ENCODE peak calls at places on chromosome 21, in eight cellular contexts. One of them, this sample, is unnamed. For H3K4me1, the result is how much of the 10 kb centered on the place peaks cover.

GRCh38 chr21:14573244-14573643 is 27.1 kb upstream of the SAMSN1 start:
- ATAC-seq in upper lobe of left lung: no peak
- ATAC-seq in heart right ventricle: no peak
- ATAC-seq in naive thymus-derived CD4-positive, alpha-beta T cell: no peak
- ATAC-seq in mucosa of descending colon: no peak
- ATAC-seq in RWPE2: no peak
- ATAC-seq in Panc1: no peak
- ATAC-seq in heart left ventricle: no peak
- ATAC-seq in this sample: no peak

GRCh38 chr21:27526451-27526850 is 559.6 kb upstream of the ADAMTS5 start:
- ATAC-seq in upper lobe of left lung: no peak
- ATAC-seq in heart right ventricle: no peak
- ATAC-seq in naive thymus-derived CD4-positive, alpha-beta T cell: no peak
- ATAC-seq in mucosa of descending colon: no peak
- ATAC-seq in RWPE2: no peak
- ATAC-seq in Panc1: no peak
- ATAC-seq in heart left ventricle: no peak
- ATAC-seq in this sample: no peak

GRCh38 chr21:22981819-22982218 is 1983.6 kb downstream of the NCAM2 start:
- ATAC-seq in upper lobe of left lung: no peak
- ATAC-seq in heart right ventricle: no peak
- ATAC-seq in naive thymus-derived CD4-positive, alpha-beta T cell: no peak
- ATAC-seq in mucosa of descending colon: no peak
- ATAC-seq in RWPE2: no peak
- ATAC-seq in Panc1: no peak
- ATAC-seq in heart left ventricle: no peak
- ATAC-seq in this sample: no peak

GRCh38 chr21:15134711-15135110 is 69.9 kb upstream of the NRIP1 start:
- ATAC-seq in upper lobe of left lung: peak
- ATAC-seq in heart right ventricle: no peak
- ATAC-seq in naive thymus-derived CD4-positive, alpha-beta T cell: peak
- ATAC-seq in mucosa of descending colon: peak
- ATAC-seq in RWPE2: peak
- ATAC-seq in Panc1: no peak
- ATAC-seq in heart left ventricle: peak
- ATAC-seq in this sample: no peak

GRCh38 chr21:39602793-39603192 is 9.9 kb upstream of the B3GALT5 start:
- ATAC-seq in upper lobe of left lung: no peak
- ATAC-seq in heart right ventricle: no peak
- ATAC-seq in naive thymus-derived CD4-positive, alpha-beta T cell: no peak
- ATAC-seq in mucosa of descending colon: no peak
- ATAC-seq in RWPE2: no peak
- ATAC-seq in Panc1: no peak
- ATAC-seq in heart left ventricle: no peak
- ATAC-seq in this sample: no peak

GRCh38 chr21:20451051-20451450 is 547.2 kb upstream of the NCAM2 start:
- ATAC-seq in upper lobe of left lung: no peak
- ATAC-seq in heart right ventricle: no peak
- ATAC-seq in naive thymus-derived CD4-positive, alpha-beta T cell: no peak
- ATAC-seq in mucosa of descending colon: peak
- ATAC-seq in RWPE2: peak
- ATAC-seq in Panc1: no peak
- ATAC-seq in heart left ventricle: no peak
- ATAC-seq in this sample: no peak

GRCh38 chr21:16570856-16571255 is 841.1 kb downstream of the USP25 start:
- ATAC-seq in upper lobe of left lung: no peak
- ATAC-seq in heart right ventricle: no peak
- ATAC-seq in naive thymus-derived CD4-positive, alpha-beta T cell: no peak
- ATAC-seq in mucosa of descending colon: no peak
- ATAC-seq in RWPE2: no peak
- ATAC-seq in Panc1: no peak
- ATAC-seq in heart left ventricle: no peak
- ATAC-seq in this sample: no peak

GRCh38 chr21:46437511-46437910 is 21.2 kb upstream of the DIP2A start:
- ATAC-seq in upper lobe of left lung: no peak
- ATAC-seq in heart right ventricle: no peak
- ATAC-seq in naive thymus-derived CD4-positive, alpha-beta T cell: no peak
- ATAC-seq in mucosa of descending colon: no peak
- ATAC-seq in RWPE2: no peak
- ATAC-seq in Panc1: no peak
- ATAC-seq in heart left ventricle: no peak
- ATAC-seq in this sample: no peak

GRCh38 chr21:39385299-39386145 is 36.6 kb upstream of the HMGN1 start:
- ATAC-seq in upper lobe of left lung: peak
- ATAC-seq in heart right ventricle: peak
- ATAC-seq in naive thymus-derived CD4-positive, alpha-beta T cell: peak
- ATAC-seq in mucosa of descending colon: peak
- ATAC-seq in RWPE2: no peak
- ATAC-seq in Panc1: peak
- ATAC-seq in heart left ventricle: peak
- ATAC-seq in this sample: peak

GRCh38 chr21:16137106-16137505 is 407.3 kb downstream of the USP25 start:
- ATAC-seq in upper lobe of left lung: no peak
- ATAC-seq in heart right ventricle: no peak
- ATAC-seq in naive thymus-derived CD4-positive, alpha-beta T cell: no peak
- ATAC-seq in mucosa of descending colon: no peak
- ATAC-seq in RWPE2: no peak
- ATAC-seq in Panc1: no peak
- ATAC-seq in heart left ventricle: no peak
- ATAC-seq in this sample: no peak

GRCh38 chr21:15437873-15438272 is 291.9 kb upstream of the USP25 start:
- ATAC-seq in upper lobe of left lung: no peak
- ATAC-seq in heart right ventricle: no peak
- ATAC-seq in naive thymus-derived CD4-positive, alpha-beta T cell: no peak
- ATAC-seq in mucosa of descending colon: no peak
- ATAC-seq in RWPE2: no peak
- ATAC-seq in Panc1: no peak
- ATAC-seq in heart left ventricle: no peak
- ATAC-seq in this sample: no peak

GRCh38 chr21:25872271-25872670 is 137.5 kb downstream of the GABPA start:
- ATAC-seq in upper lobe of left lung: no peak
- ATAC-seq in heart right ventricle: no peak
- ATAC-seq in naive thymus-derived CD4-positive, alpha-beta T cell: no peak
- ATAC-seq in mucosa of descending colon: no peak
- ATAC-seq in RWPE2: no peak
- ATAC-seq in Panc1: no peak
- ATAC-seq in heart left ventricle: no peak
- ATAC-seq in this sample: no peak

GRCh38 chr21:39430457-39430856 is 15.1 kb downstream of the LCA5L start:
- ATAC-seq in upper lobe of left lung: no peak
- ATAC-seq in heart right ventricle: no peak
- ATAC-seq in naive thymus-derived CD4-positive, alpha-beta T cell: no peak
- ATAC-seq in mucosa of descending colon: no peak
- ATAC-seq in RWPE2: no peak
- ATAC-seq in Panc1: no peak
- ATAC-seq in heart left ventricle: no peak
- ATAC-seq in this sample: no peak

GRCh38 chr21:10575311-10575667 is 53.9 kb downstream of the TPTE start:
- ATAC-seq in upper lobe of left lung: peak
- ATAC-seq in heart right ventricle: no peak
- ATAC-seq in naive thymus-derived CD4-positive, alpha-beta T cell: peak
- ATAC-seq in mucosa of descending colon: peak
- ATAC-seq in RWPE2: no peak
- ATAC-seq in Panc1: no peak
- ATAC-seq in heart left ventricle: peak
- ATAC-seq in this sample: no peak

GRCh38 chr21:45284456-45284741 is 3.3 kb downstream of the POFUT2 start:
- ATAC-seq in upper lobe of left lung: no peak
- ATAC-seq in heart right ventricle: no peak
- ATAC-seq in naive thymus-derived CD4-positive, alpha-beta T cell: no peak
- ATAC-seq in mucosa of descending colon: no peak
- ATAC-seq in RWPE2: no peak
- ATAC-seq in Panc1: no peak
- ATAC-seq in heart left ventricle: no peak
- ATAC-seq in this sample: no peak

GRCh38 chr21:45286671-45287437 is 841 bp downstream of the POFUT2 start:
- ATAC-seq in upper lobe of left lung: no peak
- ATAC-seq in heart right ventricle: no peak
- ATAC-seq in naive thymus-derived CD4-positive, alpha-beta T cell: no peak
- ATAC-seq in mucosa of descending colon: no peak
- ATAC-seq in RWPE2: peak
- ATAC-seq in Panc1: no peak
- ATAC-seq in heart left ventricle: no peak
- ATAC-seq in this sample: no peak

GRCh38 chr21:45283611-45284455 is 3.9 kb downstream of the POFUT2 start:
- ATAC-seq in upper lobe of left lung: no peak
- ATAC-seq in heart right ventricle: no peak
- ATAC-seq in naive thymus-derived CD4-positive, alpha-beta T cell: no peak
- ATAC-seq in mucosa of descending colon: no peak
- ATAC-seq in RWPE2: no peak
- ATAC-seq in Panc1: no peak
- ATAC-seq in heart left ventricle: no peak
- ATAC-seq in this sample: no peak

GRCh38 chr21:45283019-45283610 is 4.6 kb downstream of the POFUT2 start:
- ATAC-seq in upper lobe of left lung: no peak
- ATAC-seq in heart right ventricle: no peak
- ATAC-seq in naive thymus-derived CD4-positive, alpha-beta T cell: no peak
- ATAC-seq in mucosa of descending colon: no peak
- ATAC-seq in RWPE2: no peak
- ATAC-seq in Panc1: no peak
- ATAC-seq in heart left ventricle: no peak
- ATAC-seq in this sample: no peak

GRCh38 chr21:45285266-45285931 is 2.3 kb downstream of the POFUT2 start:
- ATAC-seq in upper lobe of left lung: no peak
- ATAC-seq in heart right ventricle: no peak
- ATAC-seq in naive thymus-derived CD4-positive, alpha-beta T cell: no peak
- ATAC-seq in mucosa of descending colon: no peak
- ATAC-seq in RWPE2: no peak
- ATAC-seq in Panc1: no peak
- ATAC-seq in heart left ventricle: no peak
- ATAC-seq in this sample: no peak
- H3K4me1 ChIP-seq in upper lobe of left lung: under half
- H3K4me1 ChIP-seq in heart right ventricle: under half
- H3K4me1 ChIP-seq in naive thymus-derived CD4-positive, alpha-beta T cell: under half
- H3K4me1 ChIP-seq in mucosa of descending colon: under half
- H3K4me1 ChIP-seq in RWPE2: under half
- H3K4me1 ChIP-seq in Panc1: under half
- H3K4me1 ChIP-seq in heart left ventricle: under half
- H3K4me1 ChIP-seq in this sample: under half

DNA sequence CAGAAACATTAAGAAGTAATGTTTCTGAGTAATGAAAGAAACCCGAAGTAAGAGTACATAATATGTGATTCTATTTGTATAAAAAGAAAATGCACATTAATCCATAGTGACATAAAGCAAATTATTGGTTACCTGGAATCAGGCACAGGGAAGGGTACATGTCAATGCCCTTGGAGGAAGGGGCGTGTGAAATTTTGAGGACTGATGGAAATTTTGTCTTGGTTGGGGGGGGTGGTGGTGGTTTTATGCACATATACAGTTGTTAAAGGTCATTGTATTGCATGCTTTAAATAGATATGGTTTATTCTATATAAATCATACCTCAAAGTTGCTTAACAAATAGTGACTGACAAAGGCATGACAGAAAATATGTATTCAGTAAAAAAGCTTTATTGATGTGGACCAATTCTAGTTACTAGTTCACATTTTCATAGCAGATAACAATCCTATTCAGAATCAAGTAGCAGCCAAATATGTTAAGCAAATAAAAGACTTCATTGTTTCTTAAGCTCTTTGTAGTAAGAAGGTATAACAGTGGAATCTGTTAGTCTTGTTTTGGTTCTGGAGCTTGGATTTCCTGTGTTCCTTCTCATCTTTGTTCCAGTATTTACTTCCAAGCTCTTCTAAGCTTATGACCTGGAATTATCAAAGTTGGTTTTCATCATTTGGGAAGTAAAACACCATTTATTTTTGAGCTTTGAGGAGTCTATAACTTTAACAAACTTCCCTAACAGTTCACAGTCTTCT is 15.1 kb downstream of the BACH1 start:
- ATAC-seq in upper lobe of left lung: no peak
- ATAC-seq in heart right ventricle: no peak
- ATAC-seq in naive thymus-derived CD4-positive, alpha-beta T cell: no peak
- ATAC-seq in mucosa of descending colon: no peak
- ATAC-seq in RWPE2: no peak
- ATAC-seq in Panc1: no peak
- ATAC-seq in heart left ventricle: no peak
- ATAC-seq in this sample: no peak
- H3K4me1 ChIP-seq in upper lobe of left lung: half or more
- H3K4me1 ChIP-seq in heart right ventricle: under half
- H3K4me1 ChIP-seq in naive thymus-derived CD4-positive, alpha-beta T cell: under half
- H3K4me1 ChIP-seq in mucosa of descending colon: under half
- H3K4me1 ChIP-seq in RWPE2: under half
- H3K4me1 ChIP-seq in Panc1: under half
- H3K4me1 ChIP-seq in heart left ventricle: half or more
- H3K4me1 ChIP-seq in this sample: half or more

GRCh38 chr21:37467082-37467481 is 100.5 kb downstream of the DYRK1A start:
- ATAC-seq in upper lobe of left lung: no peak
- ATAC-seq in heart right ventricle: no peak
- ATAC-seq in naive thymus-derived CD4-positive, alpha-beta T cell: no peak
- ATAC-seq in mucosa of descending colon: no peak
- ATAC-seq in RWPE2: no peak
- ATAC-seq in Panc1: no peak
- ATAC-seq in heart left ventricle: no peak
- ATAC-seq in this sample: no peak

GRCh38 chr21:37469441-37469840 is 102.9 kb downstream of the DYRK1A start:
- ATAC-seq in upper lobe of left lung: no peak
- ATAC-seq in heart right ventricle: no peak
- ATAC-seq in naive thymus-derived CD4-positive, alpha-beta T cell: no peak
- ATAC-seq in mucosa of descending colon: no peak
- ATAC-seq in RWPE2: no peak
- ATAC-seq in Panc1: no peak
- ATAC-seq in heart left ventricle: no peak
- ATAC-seq in this sample: no peak

GRCh38 chr21:37474342-37474741 is 107.8 kb downstream of the DYRK1A start:
- ATAC-seq in upper lobe of left lung: no peak
- ATAC-seq in heart right ventricle: no peak
- ATAC-seq in naive thymus-derived CD4-positive, alpha-beta T cell: no peak
- ATAC-seq in mucosa of descending colon: no peak
- ATAC-seq in RWPE2: no peak
- ATAC-seq in Panc1: no peak
- ATAC-seq in heart left ventricle: peak
- ATAC-seq in this sample: no peak

GRCh38 chr21:37475186-37475868 is 108.8 kb downstream of the DYRK1A start:
- ATAC-seq in upper lobe of left lung: no peak
- ATAC-seq in heart right ventricle: no peak
- ATAC-seq in naive thymus-derived CD4-positive, alpha-beta T cell: no peak
- ATAC-seq in mucosa of descending colon: peak
- ATAC-seq in RWPE2: peak
- ATAC-seq in Panc1: no peak
- ATAC-seq in heart left ventricle: peak
- ATAC-seq in this sample: no peak

DNA sequence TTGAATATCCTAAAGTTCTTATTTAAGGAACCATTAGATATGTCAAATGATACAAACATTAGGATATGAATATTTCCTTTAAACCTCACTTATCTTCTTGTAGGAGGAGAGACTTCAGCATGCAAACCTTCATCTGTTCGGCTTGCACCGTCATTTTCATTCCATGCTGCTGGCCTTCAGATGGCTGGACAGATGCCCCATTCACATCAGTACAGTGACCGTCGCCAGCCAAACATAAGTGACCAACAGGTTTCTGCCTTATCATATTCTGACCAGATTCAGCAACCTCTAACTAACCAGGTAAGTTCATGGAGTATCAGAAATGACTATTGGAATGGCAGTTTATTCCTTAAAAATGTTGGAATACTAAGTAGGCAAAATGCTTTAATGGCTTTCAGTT is 106.0 kb downstream of the DYRK1A start:
- ATAC-seq in upper lobe of left lung: no peak
- ATAC-seq in heart right ventricle: no peak
- ATAC-seq in naive thymus-derived CD4-positive, alpha-beta T cell: no peak
- ATAC-seq in mucosa of descending colon: no peak
- ATAC-seq in RWPE2: no peak
- ATAC-seq in Panc1: no peak
- ATAC-seq in heart left ventricle: no peak
- ATAC-seq in this sample: no peak
- H3K4me1 ChIP-seq in upper lobe of left lung: under half
- H3K4me1 ChIP-seq in heart right ventricle: under half
- H3K4me1 ChIP-seq in naive thymus-derived CD4-positive, alpha-beta T cell: under half
- H3K4me1 ChIP-seq in mucosa of descending colon: under half
- H3K4me1 ChIP-seq in RWPE2: under half
- H3K4me1 ChIP-seq in Panc1: under half
- H3K4me1 ChIP-seq in heart left ventricle: half or more
- H3K4me1 ChIP-seq in this sample: half or more

GRCh38 chr21:42654913-42655796 is 1.7 kb downstream of the PDE9A start:
- ATAC-seq in upper lobe of left lung: no peak
- ATAC-seq in heart right ventricle: no peak
- ATAC-seq in naive thymus-derived CD4-positive, alpha-beta T cell: no peak
- ATAC-seq in mucosa of descending colon: peak
- ATAC-seq in RWPE2: no peak
- ATAC-seq in Panc1: no peak
- ATAC-seq in heart left ventricle: no peak
- ATAC-seq in this sample: no peak
- H3K4me1 ChIP-seq in upper lobe of left lung: under half
- H3K4me1 ChIP-seq in heart right ventricle: under half
- H3K4me1 ChIP-seq in naive thymus-derived CD4-positive, alpha-beta T cell: under half
- H3K4me1 ChIP-seq in mucosa of descending colon: under half
- H3K4me1 ChIP-seq in RWPE2: under half
- H3K4me1 ChIP-seq in Panc1: under half
- H3K4me1 ChIP-seq in heart left ventricle: under half
- H3K4me1 ChIP-seq in this sample: under half

This sample was measured in gastroesophageal sphincter.